ENCODE peak calls at places on chromosomes 11 and 22, in five cellular contexts. One of them, this sample, is unnamed.

GRCh38 chr22:35842954-35843353 is 125.3 kb downstream of the APOL5 start:
- DNase-seq in ovary: no peak
- DNase-seq in effector memory CD4-positive, alpha-beta T cell: no peak
- DNase-seq in heart left ventricle: no peak
- DNase-seq in SJSA1: peak; percentile 62
- DNase-seq in this sample: no peak

GRCh38 chr11:70582886-70583641 is 184.7 kb downstream of the CTTN start:
- DNase-seq in ovary: no peak
- DNase-seq in effector memory CD4-positive, alpha-beta T cell: no peak
- DNase-seq in heart left ventricle: peak; percentile 20
- DNase-seq in SJSA1: no peak
- DNase-seq in this sample: no peak

GRCh38 chr22:22045576-22046335 is 63.2 kb upstream of the TOP3B start:
- DNase-seq in ovary: no peak
- DNase-seq in effector memory CD4-positive, alpha-beta T cell: no peak
- DNase-seq in heart left ventricle: no peak
- DNase-seq in SJSA1: no peak
- DNase-seq in this sample: no peak

GRCh38 chr11:63165710-63166310 is 21.8 kb upstream of the SLC22A24 start:
- DNase-seq in ovary: no peak
- DNase-seq in effector memory CD4-positive, alpha-beta T cell: no peak
- DNase-seq in heart left ventricle: no peak
- DNase-seq in SJSA1: no peak
- DNase-seq in this sample: no peak

GRCh38 chr11:32391965-32392553 is 43.3 kb downstream of the WT1 start:
- DNase-seq in ovary: no peak
- DNase-seq in effector memory CD4-positive, alpha-beta T cell: no peak
- DNase-seq in heart left ventricle: no peak
- DNase-seq in SJSA1: no peak
- DNase-seq in this sample: no peak

GRCh38 chr22:40637181-40638150 is 947 bp upstream of the MRTFA start:
- DNase-seq in ovary: no peak
- DNase-seq in effector memory CD4-positive, alpha-beta T cell: peak; percentile 36
- DNase-seq in heart left ventricle: peak; percentile 80
- DNase-seq in SJSA1: no peak
- DNase-seq in this sample: no peak

GRCh38 chr22:34914871-34915270 is 151.1 kb upstream of the ISX start:
- DNase-seq in ovary: no peak
- DNase-seq in effector memory CD4-positive, alpha-beta T cell: no peak
- DNase-seq in heart left ventricle: no peak
- DNase-seq in SJSA1: no peak
- DNase-seq in this sample: no peak

GRCh38 chr11:78338138-78338537 is 79.5 kb downstream of the GAB2 start:
- DNase-seq in ovary: no peak
- DNase-seq in effector memory CD4-positive, alpha-beta T cell: no peak
- DNase-seq in heart left ventricle: no peak
- DNase-seq in SJSA1: no peak
- DNase-seq in this sample: peak; percentile 17

GRCh38 chr22:36701941-36702640 is 1.5 kb downstream of the CACNG2 start:
- DNase-seq in ovary: no peak
- DNase-seq in effector memory CD4-positive, alpha-beta T cell: no peak
- DNase-seq in heart left ventricle: no peak
- DNase-seq in SJSA1: no peak
- DNase-seq in this sample: no peak

GRCh38 chr22:44743804-44744211 is 8.6 kb upstream of the ARHGAP8 start:
- DNase-seq in ovary: no peak
- DNase-seq in effector memory CD4-positive, alpha-beta T cell: no peak
- DNase-seq in heart left ventricle: no peak
- DNase-seq in SJSA1: no peak
- DNase-seq in this sample: no peak

GRCh38 chr11:105153392-105153791 is 13.8 kb upstream of the CARD18 start:
- DNase-seq in ovary: no peak
- DNase-seq in effector memory CD4-positive, alpha-beta T cell: no peak
- DNase-seq in heart left ventricle: no peak
- DNase-seq in SJSA1: no peak
- DNase-seq in this sample: no peak

GRCh38 chr11:48114740-48115139 is 101.9 kb upstream of the OR4B1 start:
- DNase-seq in ovary: no peak
- DNase-seq in effector memory CD4-positive, alpha-beta T cell: no peak
- DNase-seq in heart left ventricle: no peak
- DNase-seq in SJSA1: no peak
- DNase-seq in this sample: no peak

GRCh38 chr11:45927684-45928413 is 5.4 kb downstream of the LARGE2 start:
- DNase-seq in ovary: peak; percentile 9
- DNase-seq in effector memory CD4-positive, alpha-beta T cell: no peak
- DNase-seq in heart left ventricle: peak; percentile 51
- DNase-seq in SJSA1: peak; percentile 44
- DNase-seq in this sample: no peak

GRCh38 chr11:111886844-111887243 is 7.5 kb downstream of the CFAP68 start:
- DNase-seq in ovary: no peak
- DNase-seq in effector memory CD4-positive, alpha-beta T cell: no peak
- DNase-seq in heart left ventricle: no peak
- DNase-seq in SJSA1: no peak
- DNase-seq in this sample: no peak

DNA sequence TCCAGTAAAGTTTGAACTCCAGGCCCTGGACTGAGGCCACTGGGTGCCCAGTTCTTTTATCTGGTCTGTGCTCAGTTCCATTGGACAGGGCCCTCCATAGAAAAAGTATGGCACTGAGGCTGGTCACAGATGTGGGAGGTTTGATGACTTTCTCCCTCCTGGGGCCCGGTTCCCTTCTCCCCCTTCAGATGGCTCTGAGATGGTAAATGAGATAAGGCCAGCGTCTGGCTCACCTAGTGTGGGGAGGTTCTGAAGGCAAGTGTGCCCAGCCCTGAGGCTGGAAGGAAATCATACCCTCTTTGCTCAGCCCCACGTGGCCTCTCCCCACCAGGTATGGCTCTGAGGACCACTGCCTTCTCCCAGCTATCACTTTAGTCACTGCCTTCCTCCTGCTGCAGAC is 1.5 kb upstream of the CLDN5 start:
- DNase-seq in ovary: no peak
- DNase-seq in effector memory CD4-positive, alpha-beta T cell: no peak
- DNase-seq in heart left ventricle: no peak
- DNase-seq in SJSA1: peak; percentile 30
- DNase-seq in this sample: no peak
- H3K4me3 ChIP-seq in ovary: no peak overlapping the region
- H3K4me3 ChIP-seq in effector memory CD4-positive, alpha-beta T cell: no peak overlapping the region
- H3K4me3 ChIP-seq in heart left ventricle: no peak overlapping the region
- H3K4me3 ChIP-seq in SJSA1: no peak overlapping the region
- H3K4me3 ChIP-seq in this sample: no peak overlapping the region

GRCh38 chr22:24525416-24526037 is 29.4 kb downstream of the GUCD1 start:
- DNase-seq in ovary: peak; percentile 65
- DNase-seq in effector memory CD4-positive, alpha-beta T cell: peak; percentile 61
- DNase-seq in heart left ventricle: peak; percentile 81
- DNase-seq in SJSA1: peak; percentile 69
- DNase-seq in this sample: peak; percentile 90

GRCh38 chr22:24518774-24519485 is 23.8 kb downstream of the UPB1 start:
- DNase-seq in ovary: no peak
- DNase-seq in effector memory CD4-positive, alpha-beta T cell: no peak
- DNase-seq in heart left ventricle: peak; percentile 21
- DNase-seq in SJSA1: no peak
- DNase-seq in this sample: no peak

GRCh38 chr22:24518228-24518627 is 23.1 kb downstream of the UPB1 start:
- DNase-seq in ovary: no peak
- DNase-seq in effector memory CD4-positive, alpha-beta T cell: no peak
- DNase-seq in heart left ventricle: no peak
- DNase-seq in SJSA1: no peak
- DNase-seq in this sample: no peak

GRCh38 chr22:24523873-24524272 is 28.7 kb downstream of the UPB1 start:
- DNase-seq in ovary: no peak
- DNase-seq in effector memory CD4-positive, alpha-beta T cell: no peak
- DNase-seq in heart left ventricle: no peak
- DNase-seq in SJSA1: no peak
- DNase-seq in this sample: no peak

DNA sequence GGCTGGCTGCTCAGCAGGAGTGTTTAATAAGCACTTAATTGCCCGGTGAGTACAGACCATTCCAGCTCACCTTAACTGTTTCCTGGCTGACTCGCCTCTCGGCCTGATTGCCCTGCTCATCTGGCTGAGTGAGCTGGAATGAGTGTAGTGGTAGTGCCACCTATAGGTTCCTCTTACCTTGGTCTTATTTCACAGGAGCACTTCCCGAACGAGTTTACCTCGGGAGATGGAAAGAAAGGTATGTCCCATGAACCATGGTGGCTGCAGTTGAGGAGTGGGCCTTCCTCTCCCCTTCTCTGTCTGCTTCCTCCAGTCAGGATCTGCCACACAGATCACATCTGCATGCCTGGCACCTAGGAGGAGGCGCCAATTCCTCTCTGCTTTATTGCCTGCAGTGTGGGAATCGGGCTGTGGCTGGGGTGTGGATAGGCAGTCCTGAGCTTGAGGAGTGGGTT is 26.7 kb downstream of the UPB1 start:
- DNase-seq in ovary: no peak
- DNase-seq in effector memory CD4-positive, alpha-beta T cell: peak; percentile 6
- DNase-seq in heart left ventricle: peak; percentile 58
- DNase-seq in SJSA1: no peak
- DNase-seq in this sample: peak; percentile 74
- H3K4me3 ChIP-seq in ovary: no peak overlapping the region
- H3K4me3 ChIP-seq in effector memory CD4-positive, alpha-beta T cell: no peak overlapping the region
- H3K4me3 ChIP-seq in heart left ventricle: no peak overlapping the region
- H3K4me3 ChIP-seq in SJSA1: no peak overlapping the region
- H3K4me3 ChIP-seq in this sample: no peak overlapping the region

GRCh38 chr22:50297510-50298265 is 9.8 kb downstream of the PLXNB2 start:
- DNase-seq in ovary: no peak
- DNase-seq in effector memory CD4-positive, alpha-beta T cell: no peak
- DNase-seq in heart left ventricle: no peak
- DNase-seq in SJSA1: no peak
- DNase-seq in this sample: no peak
- H3K4me3 ChIP-seq in ovary: no peak overlapping the region
- H3K4me3 ChIP-seq in effector memory CD4-positive, alpha-beta T cell: no peak overlapping the region
- H3K4me3 ChIP-seq in heart left ventricle: no peak overlapping the region
- H3K4me3 ChIP-seq in SJSA1: no peak overlapping the region
- H3K4me3 ChIP-seq in this sample: no peak overlapping the region

DNA sequence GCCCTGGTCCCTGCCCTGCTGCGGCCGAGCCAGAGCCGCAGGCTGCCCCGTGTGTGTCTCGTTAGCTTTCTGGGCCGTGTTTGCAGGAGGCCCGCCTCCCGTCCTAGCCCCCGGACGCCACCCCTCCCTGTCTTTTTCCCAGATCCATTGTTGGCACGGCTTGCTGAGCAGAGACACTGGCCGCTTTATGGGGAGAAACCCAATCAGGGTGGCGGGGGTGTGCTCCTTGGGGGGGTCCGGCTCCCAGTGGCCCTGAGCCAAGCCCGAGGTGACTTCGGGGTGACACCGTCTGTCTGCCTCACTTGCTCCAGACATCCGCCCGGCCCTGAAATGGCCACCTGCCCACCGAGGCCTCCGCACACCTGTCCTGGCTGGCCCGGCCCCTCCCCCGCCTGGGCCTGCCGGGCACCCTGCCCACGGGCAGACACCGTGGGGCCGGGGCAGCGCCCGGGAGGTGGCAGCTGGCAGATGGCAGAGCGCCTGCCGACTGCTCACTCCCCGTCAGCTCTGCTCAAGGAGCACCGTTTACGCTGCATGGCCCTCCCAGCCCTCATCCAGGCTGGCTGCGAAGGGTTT is 43.1 kb upstream of the PPARA start:
- DNase-seq in ovary: no peak
- DNase-seq in effector memory CD4-positive, alpha-beta T cell: no peak
- DNase-seq in heart left ventricle: peak; percentile 77
- DNase-seq in SJSA1: no peak
- DNase-seq in this sample: no peak
- H3K4me3 ChIP-seq in ovary: no peak overlapping the region
- H3K4me3 ChIP-seq in effector memory CD4-positive, alpha-beta T cell: no peak overlapping the region
- H3K4me3 ChIP-seq in heart left ventricle: no peak overlapping the region
- H3K4me3 ChIP-seq in SJSA1: no peak overlapping the region
- H3K4me3 ChIP-seq in this sample: no peak overlapping the region

GRCh38 chr22:41976961-41977566 is 7.8 kb downstream of the SEPTIN3 start:
- DNase-seq in ovary: no peak
- DNase-seq in effector memory CD4-positive, alpha-beta T cell: no peak
- DNase-seq in heart left ventricle: no peak
- DNase-seq in SJSA1: no peak
- DNase-seq in this sample: no peak
- H3K4me3 ChIP-seq in ovary: peak overlapping the region; percentile 12
- H3K4me3 ChIP-seq in effector memory CD4-positive, alpha-beta T cell: peak overlapping the region; percentile 63
- H3K4me3 ChIP-seq in heart left ventricle: peak overlapping the region; percentile 53
- H3K4me3 ChIP-seq in SJSA1: no peak overlapping the region
- H3K4me3 ChIP-seq in this sample: peak overlapping the region; percentile 39

GRCh38 chr11:2444301-2445106 is at the start of the genes KCNQ1 and TRPM5:
- DNase-seq in ovary: no peak
- DNase-seq in effector memory CD4-positive, alpha-beta T cell: peak; percentile 65
- DNase-seq in heart left ventricle: peak; percentile 84
- DNase-seq in SJSA1: no peak
- DNase-seq in this sample: no peak
- H3K4me3 ChIP-seq in ovary: peak within 1 kb of the TSS; percentile 8
- H3K4me3 ChIP-seq in effector memory CD4-positive, alpha-beta T cell: peak within 1 kb of the TSS; percentile 63
- H3K4me3 ChIP-seq in heart left ventricle: peak within 1 kb of the TSS; percentile 67
- H3K4me3 ChIP-seq in SJSA1: no peak within 1 kb of the TSS
- H3K4me3 ChIP-seq in this sample: peak within 1 kb of the TSS; percentile 30

DNA sequence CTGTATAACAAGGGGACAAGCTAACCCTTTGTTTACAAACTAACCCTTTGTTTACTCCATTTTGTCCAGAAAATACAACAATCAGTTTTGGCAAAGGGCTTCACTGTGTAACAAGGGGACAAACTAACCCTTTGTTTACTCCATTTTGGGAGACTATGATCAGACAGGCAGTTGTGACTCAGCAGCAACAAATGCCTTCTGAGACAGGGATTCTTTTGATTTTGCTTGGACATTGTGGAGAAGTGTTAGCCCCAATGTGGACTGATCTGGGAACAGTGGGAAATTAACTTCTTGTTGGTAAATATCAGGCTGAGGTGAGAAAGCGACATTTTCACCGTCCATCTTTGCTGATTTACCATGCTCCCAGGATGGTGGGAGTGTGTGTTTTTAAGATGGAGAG is 983 bp downstream of the EHF start:
- DNase-seq in ovary: no peak
- DNase-seq in effector memory CD4-positive, alpha-beta T cell: no peak
- DNase-seq in heart left ventricle: no peak
- DNase-seq in SJSA1: no peak
- DNase-seq in this sample: no peak
- H3K4me3 ChIP-seq in ovary: no peak overlapping the region
- H3K4me3 ChIP-seq in effector memory CD4-positive, alpha-beta T cell: no peak overlapping the region
- H3K4me3 ChIP-seq in heart left ventricle: no peak overlapping the region
- H3K4me3 ChIP-seq in SJSA1: no peak overlapping the region
- H3K4me3 ChIP-seq in this sample: no peak overlapping the region